ENCODE peak calls at places on chromosomes 2 and 18, in ten cellular contexts. L, B, E, P, W, I, X, D, R and C are unnamed samples.

GRCh38 chr2:178195390-178196166 is 1.3 kb downstream of the OSBPL6 start:
- DNase-seq in L (no peak), B (no peak), E (no peak), P (no peak), W (no peak), I (no peak), X (no peak), D (no peak), R (no peak), C (no peak)

GRCh38 chr2:44168684-44169154 is at the start of gene PPM1B:
- DNase-seq in L (peak; percentile 99), B (peak; percentile 98), E (peak; percentile 99), P (peak; percentile 99), W (peak; percentile 100), I (no peak), X (peak; percentile 99), D (no peak), R (peak; percentile 100), C (no peak)

GRCh38 chr2:53609561-53609960 is 158.0 kb upstream of the CHAC2 start:
- DNase-seq in L (no peak), B (no peak), E (no peak), P (no peak), W (no peak), I (peak; percentile 30), X (no peak), D (no peak), R (no peak), C (no peak)

GRCh38 chr18:22778996-22779395 is 154.1 kb upstream of the RBBP8 start:
- DNase-seq in L (no peak), B (no peak), E (no peak), P (no peak), W (no peak), I (no peak), X (peak; percentile 37), D (no peak), R (peak; percentile 37), C (no peak)

GRCh38 chr2:1866402-1867091 is 122.2 kb upstream of the PXDN start:
- DNase-seq in L (no peak), B (no peak), E (no peak), P (no peak), W (no peak), I (peak; percentile 8), X (peak; percentile 44), D (no peak), R (no peak), C (no peak)

GRCh38 chr2:100577777-100578176 is 15.0 kb downstream of the PDCL3 start:
- DNase-seq in L (no peak), B (no peak), E (peak; percentile 40), P (no peak), W (no peak), I (peak; percentile 19), X (no peak), D (peak; percentile 46), R (no peak), C (no peak)

GRCh38 chr18:58455318-58455950 is 173.5 kb downstream of the ALPK2 start:
- DNase-seq in L (peak; percentile 33), B (no peak), E (no peak), P (no peak), W (no peak), I (peak; percentile 25), X (peak; percentile 23), D (peak; percentile 75), R (no peak), C (no peak)

GRCh38 chr18:8262221-8262620 is 347.0 kb upstream of the RAB12 start:
- DNase-seq in L (no peak), B (peak; percentile 15), E (no peak), P (no peak), W (no peak), I (no peak), X (no peak), D (no peak), R (no peak), C (no peak)

GRCh38 chr2:128797092-128797491 is 478.4 kb upstream of the HS6ST1 start:
- DNase-seq in L (peak; percentile 3), B (no peak), E (no peak), P (no peak), W (no peak), I (no peak), X (no peak), D (no peak), R (no peak), C (no peak)

GRCh38 chr18:39611381-39612090 is 2045.9 kb upstream of the CELF4 start:
- DNase-seq in L (no peak), B (no peak), E (no peak), P (no peak), W (no peak), I (peak; percentile 25), X (no peak), D (no peak), R (no peak), C (no peak)

GRCh38 chr2:239429473-239430350 is 28.9 kb upstream of the HDAC4 start:
- DNase-seq in L (no peak), B (no peak), E (no peak), P (no peak), W (no peak), I (no peak), X (no peak), D (no peak), R (no peak), C (no peak)

GRCh38 chr2:60496475-60496874 is 57.0 kb downstream of the BCL11A start:
- DNase-seq in L (no peak), B (no peak), E (no peak), P (no peak), W (no peak), I (peak; percentile 36), X (no peak), D (no peak), R (no peak), C (no peak)

GRCh38 chr2:239630618-239631286 is 229.9 kb upstream of the HDAC4 start:
- DNase-seq in L (no peak), B (no peak), E (peak; percentile 66), P (no peak), W (no peak), I (peak; percentile 82), X (no peak), D (peak; percentile 7), R (peak; percentile 93), C (peak; percentile 22)

GRCh38 chr2:49335546-49335945 is 181.2 kb upstream of the FSHR start:
- DNase-seq in L (no peak), B (no peak), E (no peak), P (no peak), W (no peak), I (no peak), X (no peak), D (no peak), R (no peak), C (no peak)

GRCh38 chr2:49332415-49332814 is 178.1 kb upstream of the FSHR start:
- DNase-seq in L (no peak), B (no peak), E (no peak), P (no peak), W (no peak), I (no peak), X (no peak), D (no peak), R (no peak), C (no peak)
- TF ChIP-seq CTCF in L (no peak), B (no peak), E (peak; percentile 39), P (no peak), W (no peak), I (no peak), X (no peak), D (no peak), R (no peak), C (no peak)

DNA sequence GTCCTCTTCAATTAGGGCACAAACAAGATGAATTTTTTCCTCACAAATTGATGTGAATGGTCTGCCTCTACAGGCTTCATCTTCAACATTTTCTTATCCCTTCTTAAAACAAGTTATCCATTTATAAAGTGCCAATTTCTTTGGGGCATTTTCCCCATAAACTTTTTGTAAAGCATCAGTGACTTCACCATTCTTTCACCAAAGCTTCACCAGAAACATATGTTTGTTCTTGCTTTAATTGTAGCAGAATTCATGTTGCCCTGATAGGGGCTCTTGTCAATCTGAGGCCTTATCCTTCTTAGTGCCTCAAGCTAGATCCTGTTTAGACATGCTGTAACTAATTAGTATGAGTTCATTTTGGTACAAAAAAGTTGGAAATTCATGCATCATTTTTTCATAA is 226.2 kb downstream of the TNS1 start:
- DNase-seq in L (no peak), B (no peak), E (no peak), P (no peak), W (no peak), I (no peak), X (no peak), D (no peak), R (no peak), C (no peak)
- H3K4me3 ChIP-seq in L (no peak overlapping the region), B (no peak overlapping the region), E (no peak overlapping the region), P (no peak overlapping the region), W (no peak overlapping the region), I (no peak overlapping the region), X (no peak overlapping the region), D (no peak overlapping the region), R (no peak overlapping the region), C (no peak overlapping the region)

GRCh38 chr18:11657554-11657953 is 31.5 kb upstream of the GNAL start:
- DNase-seq in L (no peak), B (no peak), E (no peak), P (no peak), W (no peak), I (no peak), X (no peak), D (no peak), R (no peak), C (no peak)
- TF ChIP-seq CTCF in L (no peak), B (no peak), E (no peak), P (no peak), W (no peak), I (no peak), X (no peak), D (no peak), R (no peak), C (no peak)

DNA sequence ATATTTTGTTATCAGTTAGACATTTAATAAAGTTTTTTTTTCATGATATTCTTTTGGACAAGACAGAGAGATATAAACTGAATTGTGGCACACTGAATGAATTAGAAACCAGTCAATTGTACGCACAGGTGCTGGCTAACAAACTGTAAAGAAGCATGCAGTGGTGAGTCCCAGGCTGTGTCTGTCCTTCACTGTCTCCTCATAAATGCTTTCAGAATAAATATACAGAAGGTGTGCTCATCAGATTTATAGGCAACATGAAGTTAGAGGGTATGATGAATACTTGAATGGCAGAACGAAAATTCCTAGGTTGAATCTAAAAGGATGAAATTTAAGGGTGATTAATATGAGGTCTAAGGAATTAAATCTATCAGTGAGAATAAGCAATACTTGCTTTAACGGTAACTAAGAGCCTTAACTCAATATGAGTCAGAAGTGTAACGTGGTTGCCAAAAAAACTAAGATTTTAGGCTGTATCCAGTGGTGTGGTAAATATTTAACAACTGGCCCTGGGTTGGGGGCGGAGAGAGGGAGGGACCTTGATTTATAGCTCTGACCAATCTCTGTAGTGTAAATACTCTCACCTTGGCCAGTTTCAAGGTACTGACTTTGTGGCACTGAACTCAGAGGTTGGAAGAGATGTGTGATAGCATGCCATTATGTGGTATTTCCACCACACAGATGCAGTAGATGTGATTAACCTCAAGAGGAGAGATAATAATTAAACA is 41.9 kb upstream of the AAK1 start:
- DNase-seq in L (peak; percentile 85), B (no peak), E (no peak), P (no peak), W (no peak), I (peak; percentile 76), X (no peak), D (no peak), R (no peak), C (no peak)
- H3K4me3 ChIP-seq in L (no peak overlapping the region), B (no peak overlapping the region), E (no peak overlapping the region), P (no peak overlapping the region), W (no peak overlapping the region), I (no peak overlapping the region), X (no peak overlapping the region), D (no peak overlapping the region), R (no peak overlapping the region), C (no peak overlapping the region)